ENCODE peak calls at places on chromosomes 3 and 15, in six cellular contexts. F is fibroblast of mammary gland, J is GM20000, I is A549, C is HCT116, R is H9. U is an unnamed sample.

GRCh38 chr3:16482770-16483531 is 30.5 kb downstream of the RFTN1 start:
- DNase-seq in F (no peak), J (peak), I (no peak), C (no peak), R (peak), U (no peak)

GRCh38 chr3:19822805-19823204 is 111.2 kb downstream of the EFHB start:
- DNase-seq in F (no peak), J (no peak), I (no peak), C (no peak), R (no peak), U (no peak)

GRCh38 chr3:57755368-57756021 is 614 bp upstream of the SLMAP start:
- DNase-seq in F (peak), J (peak), I (peak), C (peak), R (no peak), U (no peak)

GRCh38 chr3:167106456-167106855 is 273.6 kb downstream of the ZBBX start:
- DNase-seq in F (no peak), J (no peak), I (no peak), C (no peak), R (no peak), U (no peak)

GRCh38 chr15:72796210-72796514 is 12.6 kb upstream of the ADPGK start:
- DNase-seq in F (peak), J (no peak), I (peak), C (no peak), R (no peak), U (no peak)

GRCh38 chr15:98881526-98882517 is 125.8 kb downstream of the PGPEP1L start:
- DNase-seq in F (peak), J (peak), I (no peak), C (peak), R (no peak), U (no peak)

GRCh38 chr3:129034650-129035049 is 25.9 kb upstream of the GP9 start:
- DNase-seq in F (no peak), J (no peak), I (peak), C (no peak), R (no peak), U (no peak)

GRCh38 chr15:40182358-40183029 is 21.6 kb downstream of the BUB1B start:
- DNase-seq in F (no peak), J (no peak), I (no peak), C (no peak), R (no peak), U (no peak)

GRCh38 chr3:39707314-39707909 is 102.0 kb upstream of the MYRIP start:
- DNase-seq in F (peak), J (peak), I (peak), C (peak), R (no peak), U (no peak)

GRCh38 chr3:107426223-107426622 is 49.0 kb downstream of the CCDC54 start:
- DNase-seq in F (no peak), J (no peak), I (no peak), C (no peak), R (no peak), U (no peak)

GRCh38 chr3:107425033-107425432 is 47.8 kb downstream of the CCDC54 start:
- DNase-seq in F (no peak), J (no peak), I (no peak), C (no peak), R (no peak), U (no peak)

GRCh38 chr3:107416886-107417285 is 39.6 kb downstream of the CCDC54 start:
- DNase-seq in F (peak), J (no peak), I (no peak), C (no peak), R (no peak), U (no peak)

GRCh38 chr3:107421881-107422280 is 44.6 kb downstream of the CCDC54 start:
- DNase-seq in F (no peak), J (no peak), I (no peak), C (no peak), R (no peak), U (no peak)

DNA sequence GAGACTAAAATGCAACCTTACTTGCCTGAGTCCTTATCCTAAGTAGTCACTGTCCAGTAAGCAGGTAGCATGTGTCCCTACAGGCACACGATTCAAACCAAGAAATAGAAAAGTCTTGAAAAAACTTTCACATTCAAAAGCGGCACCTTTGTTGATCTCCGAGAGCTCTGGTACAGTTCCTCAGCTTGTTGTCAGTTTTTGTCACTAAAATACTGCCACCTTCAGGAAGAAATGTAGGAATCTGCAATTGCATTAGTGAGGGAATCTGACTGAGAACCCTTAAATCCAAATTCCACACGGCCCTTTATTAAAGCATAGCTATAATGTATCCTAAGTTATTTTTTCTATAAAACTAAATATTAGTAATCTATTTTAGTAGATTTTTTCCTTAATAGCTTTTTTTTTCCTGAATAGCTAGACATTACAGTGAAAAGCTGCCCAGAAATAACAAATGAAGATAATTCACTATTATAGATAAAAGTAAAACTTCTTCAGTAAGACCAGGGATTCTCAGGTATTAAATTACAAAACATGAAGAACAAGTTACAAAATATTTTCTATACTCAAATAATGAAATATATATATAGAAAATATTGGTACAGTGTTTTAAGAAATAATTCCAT is 44.0 kb downstream of the CCDC54 start:
- DNase-seq in F (peak), J (peak), I (no peak), C (peak), R (no peak), U (no peak)
- TF ChIP-seq CTCF in F (peak), J (peak), I (peak), C (peak), R (peak), U (peak)

DNA sequence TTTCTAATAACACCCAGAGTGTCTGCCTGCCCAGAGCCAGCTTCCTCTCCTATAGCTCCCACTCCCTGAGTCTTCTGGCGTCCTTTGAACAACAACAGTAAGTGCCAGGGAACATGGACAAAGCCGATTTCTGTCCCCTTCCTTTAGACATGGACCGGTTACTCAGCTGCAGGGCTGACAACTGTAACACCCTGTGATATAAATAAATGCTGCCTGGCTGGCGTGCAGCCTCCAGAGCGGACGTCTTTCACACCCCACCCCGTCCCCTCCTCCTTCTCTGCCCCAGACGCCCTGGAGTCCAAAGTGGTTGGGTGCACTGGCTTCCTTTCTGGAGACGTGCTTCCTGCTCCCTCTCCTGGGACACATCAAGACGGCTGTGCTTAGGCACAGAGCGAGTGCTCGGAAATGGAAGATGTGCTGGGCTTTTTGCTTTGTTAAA is 281.9 kb upstream of the LRRFIP2 start:
- DNase-seq in F (peak), J (no peak), I (no peak), C (no peak), R (no peak), U (peak)
- TF ChIP-seq CTCF in F (no peak), J (no peak), I (no peak), C (no peak), R (no peak), U (no peak)

GRCh38 chr15:85589873-85590272 is 204.9 kb downstream of the KLHL25 start:
- DNase-seq in F (peak), J (no peak), I (peak), C (no peak), R (no peak), U (no peak)

GRCh38 chr15:85593809-85594441 is 200.8 kb downstream of the KLHL25 start:
- DNase-seq in F (no peak), J (no peak), I (no peak), C (no peak), R (no peak), U (no peak)

GRCh38 chr15:85591622-85592021 is 203.1 kb downstream of the KLHL25 start:
- DNase-seq in F (no peak), J (no peak), I (no peak), C (no peak), R (no peak), U (no peak)

GRCh38 chr15:85588657-85589056 is 206.1 kb downstream of the KLHL25 start:
- DNase-seq in F (peak), J (no peak), I (no peak), C (no peak), R (no peak), U (no peak)

DNA sequence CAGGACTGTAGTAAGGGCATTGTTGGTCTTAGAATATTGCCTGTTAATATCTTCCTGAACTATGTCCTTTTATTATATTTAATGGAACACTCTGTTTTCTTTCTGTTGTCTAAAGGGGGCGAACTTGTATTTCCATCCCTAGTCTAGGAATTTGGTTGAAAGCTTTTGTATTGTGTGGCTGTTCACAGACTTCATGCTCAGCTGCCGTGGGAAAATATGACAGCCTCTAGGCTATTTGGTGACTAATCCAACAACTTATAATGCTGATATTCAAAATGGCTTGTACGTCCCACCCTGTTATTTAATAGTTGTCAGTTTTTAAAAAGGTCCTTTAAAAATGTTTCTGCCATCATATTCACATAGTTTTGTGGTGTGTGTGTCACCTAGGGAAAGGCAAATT is 202.6 kb downstream of the KLHL25 start:
- DNase-seq in F (peak), J (no peak), I (no peak), C (no peak), R (no peak), U (no peak)
- TF ChIP-seq CTCF in F (peak), J (no peak), I (peak), C (peak), R (no peak), U (no peak)

GRCh38 chr3:189233225-189233858 is 61.6 kb downstream of the TPRG1 start:
- DNase-seq in F (peak), J (peak), I (peak), C (peak), R (peak), U (no peak)
- TF ChIP-seq CTCF in F (peak), J (peak), I (peak), C (peak), R (peak), U (peak)

GRCh38 chr3:4980229-4981159 is 1.3 kb downstream of the BHLHE40 start:
- DNase-seq in F (peak), J (peak), I (peak), C (peak), R (peak), U (peak)
- TF ChIP-seq CTCF in F (peak), J (peak), I (peak), C (peak), R (peak), U (peak)